ENCODE peak calls at places on chromosomes 5 and 9, in ten cellular contexts. I, P, E, V, O, D, A, K, B and H are unnamed samples.

GRCh38 chr5:150762216-150762615 is 3.4 kb upstream of the DCTN4 start:
- DNase-seq in O (no peak), B (no peak), A (no peak), V (no peak), D (no peak), I (no peak), K (no peak), E (no peak), P (peak), H (no peak)

GRCh38 chr9:116243708-116244107 is 90.1 kb downstream of the PAPPA start:
- DNase-seq in K (no peak), I (no peak), B (no peak), E (no peak), D (no peak), A (no peak), V (no peak), P (no peak), O (no peak), H (no peak)

GRCh38 chr5:75007537-75007847 is 44.9 kb downstream of the GCNT4 start:
- DNase-seq in K (no peak), O (peak), V (no peak), P (peak), D (no peak), A (no peak), B (no peak), I (no peak), E (no peak), H (no peak)

GRCh38 chr5:141135030-141135717 is at the start of gene PCDHB5:
- DNase-seq in I (no peak), B (peak), D (no peak), O (peak), E (no peak), V (no peak), K (no peak), P (peak), A (peak), H (no peak)

GRCh38 chr5:65263291-65263690 is 218.4 kb downstream of the ADAMTS6 start:
- DNase-seq in V (no peak), E (no peak), P (peak), B (no peak), O (no peak), A (no peak), K (no peak), D (no peak), I (no peak), H (no peak)

GRCh38 chr5:56585973-56586740 is 229.2 kb upstream of the MAP3K1 start:
- DNase-seq in K (peak), P (no peak), V (peak), B (no peak), O (no peak), E (no peak), D (peak), A (no peak), I (no peak), H (no peak)

GRCh38 chr9:87525546-87526303 is 28.1 kb downstream of the DAPK1 start:
- DNase-seq in I (no peak), V (no peak), P (no peak), E (no peak), D (no peak), O (no peak), K (no peak), A (no peak), B (no peak), H (peak)

GRCh38 chr5:120199559-120199958 is 264.5 kb upstream of the PRR16 start:
- DNase-seq in B (no peak), P (no peak), V (no peak), A (no peak), E (no peak), K (no peak), I (no peak), O (no peak), D (no peak), H (no peak)

GRCh38 chr9:127660886-127661285 is 45.9 kb upstream of the CFAP157 start:
- DNase-seq in V (no peak), O (no peak), B (no peak), A (no peak), E (no peak), K (no peak), D (no peak), I (no peak), P (no peak), H (no peak)

GRCh38 chr5:155700333-155700732 is 626.6 kb upstream of the SGCD start:
- DNase-seq in K (no peak), V (no peak), E (peak), B (peak), D (no peak), O (no peak), P (no peak), I (no peak), A (no peak), H (no peak)

GRCh38 chr5:133780619-133781280 is 168.4 kb upstream of the FSTL4 start:
- DNase-seq in E (no peak), D (no peak), I (no peak), P (no peak), V (no peak), K (no peak), O (no peak), A (no peak), B (peak), H (no peak)

GRCh38 chr9:86700601-86701000 is 246.7 kb downstream of the GAS1 start:
- DNase-seq in P (no peak), O (peak), K (peak), B (no peak), A (no peak), V (peak), I (no peak), E (no peak), D (no peak), H (no peak)

GRCh38 chr9:2271426-2271825 is 256.3 kb downstream of the SMARCA2 start:
- DNase-seq in K (no peak), B (peak), A (no peak), I (no peak), D (no peak), P (peak), V (peak), O (no peak), E (no peak), H (no peak)

GRCh38 chr9:83220737-83221136 is 157.8 kb upstream of the RASEF start:
- DNase-seq in D (no peak), K (no peak), B (no peak), A (no peak), P (peak), V (no peak), I (no peak), E (no peak), O (peak), H (no peak)